ENCODE peak calls at places on chromosomes 4 and X, in four cellular contexts. J is HCT116, X is prostate gland, T is transverse colon. G is an unnamed sample.

GRCh38 chr4:94168321-94168720 is 39.3 kb upstream of the SMARCAD1 start:
- DNase-seq in J (no peak), X (no peak), T (no peak), G (no peak)

GRCh38 chr4:153115322-153116100 is 88.7 kb upstream of the TRIM2 start:
- DNase-seq in J (peak), X (peak), T (peak), G (no peak)

GRCh38 chr4:138535316-138535715 is 293.2 kb upstream of the SLC7A11 start:
- DNase-seq in J (no peak), X (no peak), T (no peak), G (no peak)

GRCh38 chrX:69077895-69078455 is 87.3 kb downstream of the PJA1 start:
- DNase-seq in J (no peak), X (no peak), T (no peak), G (no peak)

GRCh38 chrX:110964761-110965160 is 131.2 kb upstream of the PAK3 start:
- DNase-seq in J (no peak), X (no peak), T (no peak), G (no peak)

GRCh38 chr4:112765317-112765989 is 128.5 kb downstream of the LARP7 start:
- DNase-seq in J (peak), X (no peak), T (no peak), G (no peak)

GRCh38 chr4:81627617-81628016 is 155.9 kb upstream of the RASGEF1B start:
- DNase-seq in J (no peak), X (no peak), T (no peak), G (no peak)

GRCh38 chrX:38109042-38109904 is 102.9 kb downstream of the SYTL5 start:
- DNase-seq in J (no peak), X (no peak), T (peak), G (no peak)

GRCh38 chrX:7926501-7926900 is 712 bp downstream of the PNPLA4 start:
- DNase-seq in J (no peak), X (no peak), T (no peak), G (no peak)

GRCh38 chrX:928606-929005 is 283.8 kb downstream of the CRLF2 start:
- DNase-seq in J (no peak), X (no peak), T (no peak), G (peak)

GRCh38 chr4:30262379-30262778 is 457.8 kb upstream of the PCDH7 start:
- DNase-seq in J (no peak), X (no peak), T (no peak), G (no peak)

GRCh38 chr4:40998680-40999358 is 215.5 kb downstream of the APBB2 start:
- DNase-seq in J (peak), X (peak), T (peak), G (no peak)

GRCh38 chrX:107775734-107776511 is at the start of gene TSC22D3:
- DNase-seq in J (peak), X (peak), T (peak), G (peak)
- TF ChIP-seq POLR2AphosphoS5 in J (no peak), X (no peak), T (peak), G (peak)

DNA sequence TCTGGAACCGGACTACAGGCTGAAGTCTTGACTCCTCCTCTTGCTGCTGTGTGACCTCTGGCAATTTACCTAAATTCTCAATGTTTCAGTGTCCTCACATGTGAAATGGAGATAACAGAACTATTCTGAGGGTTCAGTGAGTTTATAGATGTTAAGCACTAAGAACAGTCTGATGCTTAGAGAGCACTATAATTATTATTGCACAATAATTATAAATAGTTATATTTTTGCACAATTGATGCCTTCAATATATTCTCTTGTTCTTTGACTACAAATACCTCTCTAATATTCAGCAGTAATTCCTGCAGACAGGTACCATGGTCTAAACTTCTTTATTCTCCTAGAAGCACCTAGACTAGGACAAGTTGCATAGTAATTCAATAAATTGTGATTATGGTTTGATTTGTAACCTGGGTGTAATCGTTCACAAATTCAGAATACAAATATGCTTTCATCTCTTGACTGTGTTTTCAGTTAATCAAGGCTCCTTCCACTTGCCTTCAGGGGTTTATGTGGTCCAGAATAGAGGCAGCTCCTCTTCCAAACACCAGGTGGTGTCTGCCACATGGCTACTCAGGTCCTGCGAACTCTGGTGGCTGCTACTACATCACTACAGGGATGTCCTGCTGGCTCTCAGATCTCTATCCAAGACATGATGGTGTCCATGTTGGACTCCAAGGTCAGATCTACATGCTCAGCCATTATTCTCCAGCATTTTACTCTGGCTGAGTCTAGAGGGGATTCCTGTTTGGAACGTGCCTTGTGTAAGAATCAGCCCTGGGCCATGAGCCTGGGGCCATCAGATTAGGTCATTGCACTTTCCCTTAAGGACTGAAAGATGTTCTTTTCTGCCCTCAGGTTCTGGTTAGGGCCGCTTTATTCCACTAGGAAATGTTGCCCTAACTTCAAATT is 103.4 kb downstream of the QRFPR start:
- DNase-seq in J (peak), X (no peak), T (peak), G (no peak)
- TF ChIP-seq CTCF in J (peak), X (no peak), T (peak), G (no peak)

DNA sequence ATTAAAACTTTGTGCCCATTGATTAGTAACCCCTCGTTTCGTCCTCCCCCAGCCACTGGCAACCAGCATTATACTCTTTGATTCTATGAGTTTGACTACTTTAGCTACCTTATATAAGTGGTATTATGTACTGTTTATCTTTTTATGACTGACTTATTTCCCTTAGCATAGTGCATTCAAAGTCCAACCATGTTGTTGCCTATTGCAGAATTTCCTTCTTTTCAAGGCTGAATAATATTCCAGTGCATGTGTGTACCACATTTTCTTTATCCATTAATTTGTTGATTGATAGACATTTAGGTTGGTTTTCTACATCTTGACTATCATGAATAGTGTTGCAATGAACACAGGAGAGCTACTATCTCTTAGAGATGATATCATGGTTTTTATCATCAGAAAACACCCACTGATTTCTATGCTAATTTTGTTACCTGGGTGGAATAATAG is 3.2 kb downstream of the ALB start:
- DNase-seq in J (no peak), X (no peak), T (no peak), G (no peak)
- TF ChIP-seq POLR2AphosphoS5 in J (no peak), X (no peak), T (no peak), G (no peak)

DNA sequence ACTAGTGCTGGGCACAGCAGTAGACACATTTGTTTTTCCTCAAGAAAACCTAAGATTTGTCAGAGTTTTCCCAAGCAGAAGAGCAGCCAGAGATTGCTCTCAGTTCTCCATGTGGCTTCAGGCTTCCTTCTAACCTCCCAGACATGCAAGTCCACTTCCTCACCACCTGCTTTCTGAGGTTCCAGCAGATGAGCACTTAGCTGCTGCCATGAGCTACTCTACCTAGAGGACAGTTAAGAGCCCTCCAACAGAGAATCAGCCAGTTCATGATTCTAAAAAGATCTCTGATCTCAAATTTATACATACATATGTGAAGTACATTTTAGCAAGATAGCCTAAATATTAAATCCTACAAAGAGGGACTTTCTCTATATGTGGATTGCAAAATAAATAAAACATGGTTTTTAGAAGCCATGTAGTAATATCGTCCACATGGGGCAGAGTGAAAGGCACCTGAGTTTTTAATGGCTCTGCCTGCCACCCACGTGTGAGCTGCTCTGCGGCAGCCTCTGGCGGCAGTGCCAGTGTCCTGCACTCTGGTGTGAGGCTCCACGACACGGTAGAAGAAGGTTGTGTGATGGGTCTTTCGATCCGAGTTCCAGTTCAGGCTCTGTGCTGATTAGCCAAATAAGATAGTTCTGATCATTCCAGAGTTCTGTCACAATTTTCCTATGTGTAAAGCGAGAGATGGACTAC is 10.3 kb downstream of the CYP4V2 start:
- DNase-seq in J (peak), X (no peak), T (peak), G (no peak)
- TF ChIP-seq CTCF in J (peak), X (peak), T (peak), G (peak)

DNA sequence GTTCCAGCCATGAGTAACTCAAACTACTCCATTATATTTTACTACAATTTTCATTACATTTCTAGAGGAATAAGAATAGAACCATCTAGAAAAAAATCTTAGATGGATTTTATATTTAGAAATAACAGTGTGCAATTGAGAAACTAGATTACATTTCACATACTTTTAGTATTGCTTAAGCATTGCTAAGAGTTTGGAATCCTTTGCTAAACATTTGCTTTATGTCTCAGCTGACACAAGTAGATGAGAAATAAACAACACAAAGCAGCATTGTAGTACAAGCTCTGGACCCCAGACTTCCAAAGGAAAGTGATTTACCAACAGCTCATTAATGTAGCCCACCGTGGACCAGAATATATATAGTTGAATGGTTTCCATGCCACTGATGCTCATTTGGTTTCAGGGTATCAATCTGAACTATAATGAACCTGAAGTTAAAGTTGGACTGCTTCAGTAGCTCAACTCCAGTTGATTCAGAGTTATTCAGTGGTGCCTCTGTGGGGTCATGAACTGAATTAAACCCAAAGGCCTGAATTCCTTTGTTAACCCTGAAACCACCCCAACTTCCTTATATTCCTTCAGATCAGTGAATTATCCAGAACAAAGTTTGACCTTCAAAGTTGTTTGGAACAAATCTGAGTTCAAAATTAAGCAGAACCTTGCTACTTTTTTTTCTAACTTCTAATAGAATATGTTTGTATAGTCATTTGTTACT is 132.1 kb upstream of the NEIL3 start:
- DNase-seq in J (no peak), X (no peak), T (no peak), G (no peak)
- TF ChIP-seq POLR2AphosphoS5 in J (no peak), X (no peak), T (peak), G (no peak)

GRCh38 chr4:120919358-120919757 is 3.2 kb downstream of the PRDM5 start:
- DNase-seq in J (no peak), X (no peak), T (no peak), G (no peak)
- TF ChIP-seq CTCF in J (no peak), X (no peak), T (no peak), G (no peak)

DNA sequence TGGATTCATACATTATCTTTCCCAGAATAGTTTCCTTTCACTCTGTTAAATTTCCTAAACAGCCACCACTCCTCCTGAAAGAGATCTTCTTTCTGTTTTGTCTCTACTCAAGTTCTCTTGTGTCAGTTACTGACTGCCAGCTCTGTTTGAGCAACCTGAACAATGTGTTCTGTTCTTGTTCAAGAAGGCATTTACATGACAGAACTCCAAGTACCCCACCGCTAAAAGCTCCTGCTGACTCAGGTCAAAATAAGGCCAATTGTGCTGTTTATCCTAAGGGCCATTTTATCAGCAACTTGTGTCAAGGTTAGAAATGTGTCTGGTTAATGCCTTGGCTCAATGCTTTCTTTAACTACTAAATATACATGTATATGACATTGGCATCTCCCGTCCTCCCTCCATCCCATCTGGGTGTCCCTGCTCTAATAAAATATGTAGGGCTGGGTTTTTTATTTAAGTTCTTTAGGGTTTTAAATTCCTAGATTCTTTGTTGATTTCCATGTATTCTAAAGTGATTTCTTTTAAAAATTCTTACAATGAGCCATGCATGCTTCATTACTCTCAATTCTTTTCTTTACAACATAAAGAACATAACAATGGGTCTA is 144.3 kb upstream of the PAQR3 start:
- DNase-seq in J (no peak), X (peak), T (no peak), G (no peak)
- TF ChIP-seq POLR2AphosphoS5 in J (no peak), X (peak), T (peak), G (peak)

GRCh38 chr4:48409203-48409602 is 67.9 kb downstream of the SLAIN2 start:
- DNase-seq in J (no peak), X (no peak), T (no peak), G (no peak)
- TF ChIP-seq CTCF in J (no peak), X (no peak), T (no peak), G (no peak)